ENCODE peak calls at places on chromosome 2, in six cellular contexts. One of them, this sample, is unnamed.

GRCh38 chr2:174328309-174329156 is 6.2 kb upstream of the SP9 start:
- DNase-seq in heart right ventricle: no peak
- DNase-seq in foreskin keratinocyte: no peak
- DNase-seq in gastrocnemius medialis: no peak
- DNase-seq in A549: no peak
- DNase-seq in BJ: no peak
- DNase-seq in this sample: no peak

GRCh38 chr2:46183426-46183825 is 113.8 kb upstream of the EPAS1 start:
- DNase-seq in heart right ventricle: no peak
- DNase-seq in BJ: no peak
- DNase-seq in foreskin keratinocyte: no peak
- DNase-seq in gastrocnemius medialis: no peak
- DNase-seq in A549: no peak
- DNase-seq in this sample: no peak

GRCh38 chr2:216082805-216083204 is 1.1 kb downstream of the TMEM169 start:
- DNase-seq in gastrocnemius medialis: no peak
- DNase-seq in foreskin keratinocyte: no peak
- DNase-seq in A549: no peak
- DNase-seq in heart right ventricle: no peak
- DNase-seq in BJ: no peak
- DNase-seq in this sample: no peak

GRCh38 chr2:42055573-42056514 is 8.0 kb downstream of the PKDCC start:
- DNase-seq in foreskin keratinocyte: no peak
- DNase-seq in heart right ventricle: no peak
- DNase-seq in BJ: no peak
- DNase-seq in gastrocnemius medialis: no peak
- DNase-seq in A549: no peak
- DNase-seq in this sample: peak; percentile 30

GRCh38 chr2:32363588-32363987 is 6.8 kb downstream of the BIRC6 start:
- DNase-seq in gastrocnemius medialis: no peak
- DNase-seq in A549: no peak
- DNase-seq in BJ: no peak
- DNase-seq in heart right ventricle: no peak
- DNase-seq in foreskin keratinocyte: no peak
- DNase-seq in this sample: no peak

GRCh38 chr2:68943581-68944568 is 8.8 kb downstream of the GKN2 start:
- DNase-seq in gastrocnemius medialis: peak; percentile 32
- DNase-seq in heart right ventricle: peak; percentile 58
- DNase-seq in A549: peak; percentile 66
- DNase-seq in foreskin keratinocyte: no peak
- DNase-seq in BJ: no peak
- DNase-seq in this sample: peak; percentile 56

GRCh38 chr2:217691920-217692666 is 310.7 kb downstream of the TNS1 start:
- DNase-seq in gastrocnemius medialis: peak; percentile 54
- DNase-seq in heart right ventricle: no peak
- DNase-seq in A549: no peak
- DNase-seq in BJ: no peak
- DNase-seq in foreskin keratinocyte: no peak
- DNase-seq in this sample: no peak

GRCh38 chr2:227397562-227397961 is 9.8 kb upstream of the SCYGR1 start:
- DNase-seq in gastrocnemius medialis: no peak
- DNase-seq in BJ: no peak
- DNase-seq in heart right ventricle: no peak
- DNase-seq in foreskin keratinocyte: no peak
- DNase-seq in A549: no peak
- DNase-seq in this sample: no peak

GRCh38 chr2:134220525-134220924 is 33.3 kb upstream of the MGAT5 start:
- DNase-seq in gastrocnemius medialis: no peak
- DNase-seq in heart right ventricle: no peak
- DNase-seq in foreskin keratinocyte: no peak
- DNase-seq in A549: no peak
- DNase-seq in BJ: no peak
- DNase-seq in this sample: no peak

GRCh38 chr2:127531133-127531709 is 4.3 kb upstream of the MYO7B start:
- DNase-seq in foreskin keratinocyte: peak; percentile 41
- DNase-seq in gastrocnemius medialis: no peak
- DNase-seq in BJ: no peak
- DNase-seq in heart right ventricle: no peak
- DNase-seq in A549: no peak
- DNase-seq in this sample: no peak

GRCh38 chr2:57448816-57449215 is 597.8 kb upstream of the VRK2 start:
- DNase-seq in A549: no peak
- DNase-seq in BJ: no peak
- DNase-seq in foreskin keratinocyte: no peak
- DNase-seq in gastrocnemius medialis: no peak
- DNase-seq in heart right ventricle: no peak
- DNase-seq in this sample: no peak

GRCh38 chr2:57450170-57450569 is 596.4 kb upstream of the VRK2 start:
- DNase-seq in heart right ventricle: no peak
- DNase-seq in gastrocnemius medialis: no peak
- DNase-seq in BJ: no peak
- DNase-seq in foreskin keratinocyte: no peak
- DNase-seq in A549: no peak
- DNase-seq in this sample: no peak

DNA sequence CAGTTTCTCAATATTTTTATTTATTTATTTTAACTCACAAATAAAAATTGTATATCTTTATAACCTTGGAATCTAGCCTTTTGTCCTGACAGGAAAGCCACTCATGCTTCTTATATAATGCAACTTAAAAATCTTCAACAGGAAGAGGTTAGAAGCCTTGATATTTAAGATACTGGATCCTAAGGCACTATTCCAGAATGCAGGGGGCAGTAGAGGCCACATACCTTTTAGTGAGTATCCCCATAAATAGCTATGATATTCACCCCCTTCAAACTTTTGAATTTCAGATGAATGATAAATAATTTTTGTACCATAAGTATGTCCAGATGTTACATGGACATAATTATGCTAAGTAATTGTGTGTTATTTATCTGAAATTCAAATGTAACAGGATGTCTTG is 592.7 kb upstream of the VRK2 start:
- DNase-seq in gastrocnemius medialis: no peak
- DNase-seq in A549: no peak
- DNase-seq in heart right ventricle: no peak
- DNase-seq in BJ: no peak
- DNase-seq in foreskin keratinocyte: no peak
- DNase-seq in this sample: no peak
- TF ChIP-seq CTCF in gastrocnemius medialis: no peak
- TF ChIP-seq CTCF in A549: no peak
- TF ChIP-seq CTCF in heart right ventricle: no peak
- TF ChIP-seq CTCF in BJ: no peak
- TF ChIP-seq CTCF in foreskin keratinocyte: peak; percentile 41
- TF ChIP-seq CTCF in this sample: peak; percentile 21

GRCh38 chr2:191946471-191947182 is 99.7 kb upstream of the CAVIN2 start:
- DNase-seq in gastrocnemius medialis: no peak
- DNase-seq in A549: no peak
- DNase-seq in BJ: no peak
- DNase-seq in heart right ventricle: no peak
- DNase-seq in foreskin keratinocyte: no peak
- DNase-seq in this sample: no peak

GRCh38 chr2:191951832-191952231 is 104.9 kb upstream of the CAVIN2 start:
- DNase-seq in A549: no peak
- DNase-seq in foreskin keratinocyte: no peak
- DNase-seq in BJ: no peak
- DNase-seq in heart right ventricle: no peak
- DNase-seq in gastrocnemius medialis: no peak
- DNase-seq in this sample: no peak

GRCh38 chr2:191945623-191946022 is 98.7 kb upstream of the CAVIN2 start:
- DNase-seq in A549: no peak
- DNase-seq in gastrocnemius medialis: no peak
- DNase-seq in foreskin keratinocyte: no peak
- DNase-seq in heart right ventricle: no peak
- DNase-seq in BJ: no peak
- DNase-seq in this sample: no peak

GRCh38 chr2:191950132-191950885 is 103.4 kb upstream of the CAVIN2 start:
- DNase-seq in foreskin keratinocyte: no peak
- DNase-seq in gastrocnemius medialis: no peak
- DNase-seq in heart right ventricle: no peak
- DNase-seq in A549: peak; percentile 4
- DNase-seq in BJ: no peak
- DNase-seq in this sample: no peak

DNA sequence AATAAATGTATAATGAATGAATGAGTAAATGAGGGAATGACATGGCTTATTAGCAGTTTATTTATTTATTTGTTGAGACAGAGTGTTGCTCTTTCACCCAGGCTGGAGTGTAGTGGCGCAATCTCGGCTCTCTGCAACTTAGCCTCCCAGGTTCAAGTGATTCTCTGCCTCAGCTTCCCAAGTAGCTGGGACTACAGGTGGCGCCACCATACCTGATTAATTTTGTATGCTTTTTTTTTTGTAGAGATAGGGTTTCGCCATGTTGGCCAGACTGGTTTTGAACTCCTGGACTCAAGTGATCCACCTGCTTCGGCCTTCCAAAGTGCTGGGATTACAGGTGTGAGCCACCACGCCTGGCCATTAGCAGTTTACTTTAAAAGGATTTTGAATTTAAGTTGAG is 100.3 kb upstream of the CAVIN2 start:
- DNase-seq in gastrocnemius medialis: no peak
- DNase-seq in foreskin keratinocyte: no peak
- DNase-seq in A549: no peak
- DNase-seq in heart right ventricle: no peak
- DNase-seq in BJ: no peak
- DNase-seq in this sample: no peak
- TF ChIP-seq CTCF in gastrocnemius medialis: no peak
- TF ChIP-seq CTCF in foreskin keratinocyte: no peak
- TF ChIP-seq CTCF in A549: no peak
- TF ChIP-seq CTCF in heart right ventricle: no peak
- TF ChIP-seq CTCF in BJ: no peak
- TF ChIP-seq CTCF in this sample: no peak

GRCh38 chr2:71788601-71789240 is 335.4 kb downstream of the DYSF start:
- DNase-seq in heart right ventricle: no peak
- DNase-seq in gastrocnemius medialis: no peak
- DNase-seq in foreskin keratinocyte: no peak
- DNase-seq in A549: no peak
- DNase-seq in BJ: no peak
- DNase-seq in this sample: no peak

GRCh38 chr2:71791051-71791450 is 337.7 kb downstream of the DYSF start:
- DNase-seq in gastrocnemius medialis: no peak
- DNase-seq in heart right ventricle: no peak
- DNase-seq in foreskin keratinocyte: no peak
- DNase-seq in A549: no peak
- DNase-seq in BJ: no peak
- DNase-seq in this sample: no peak

GRCh38 chr2:71790261-71791038 is 337.1 kb downstream of the DYSF start:
- DNase-seq in gastrocnemius medialis: no peak
- DNase-seq in A549: no peak
- DNase-seq in foreskin keratinocyte: no peak
- DNase-seq in BJ: no peak
- DNase-seq in heart right ventricle: no peak
- DNase-seq in this sample: no peak

GRCh38 chr2:71788186-71788525 is 334.8 kb downstream of the DYSF start:
- DNase-seq in heart right ventricle: no peak
- DNase-seq in BJ: no peak
- DNase-seq in gastrocnemius medialis: no peak
- DNase-seq in A549: no peak
- DNase-seq in foreskin keratinocyte: no peak
- DNase-seq in this sample: no peak

GRCh38 chr2:71789556-71790219 is 336.3 kb downstream of the DYSF start:
- DNase-seq in heart right ventricle: no peak
- DNase-seq in gastrocnemius medialis: no peak
- DNase-seq in foreskin keratinocyte: no peak
- DNase-seq in BJ: no peak
- DNase-seq in A549: no peak
- DNase-seq in this sample: no peak
- TF ChIP-seq CTCF in heart right ventricle: no peak
- TF ChIP-seq CTCF in gastrocnemius medialis: no peak
- TF ChIP-seq CTCF in foreskin keratinocyte: peak; percentile 22
- TF ChIP-seq CTCF in BJ: peak; percentile 48
- TF ChIP-seq CTCF in A549: peak; percentile 28
- TF ChIP-seq CTCF in this sample: peak; percentile 9

GRCh38 chr2:220181158-220181557 is 553.7 kb downstream of the SLC4A3 start:
- DNase-seq in foreskin keratinocyte: no peak
- DNase-seq in BJ: no peak
- DNase-seq in A549: no peak
- DNase-seq in gastrocnemius medialis: no peak
- DNase-seq in heart right ventricle: no peak
- DNase-seq in this sample: no peak
- TF ChIP-seq CTCF in foreskin keratinocyte: no peak
- TF ChIP-seq CTCF in BJ: no peak
- TF ChIP-seq CTCF in A549: no peak
- TF ChIP-seq CTCF in gastrocnemius medialis: no peak
- TF ChIP-seq CTCF in heart right ventricle: no peak
- TF ChIP-seq CTCF in this sample: no peak

This sample was measured in progenitor cell of endocrine pancreas.